ENCODE peak calls at places on chromosomes 13 and 19, in eight cellular contexts. One of them, this sample, is unnamed.

GRCh38 chr13:34179481-34179880 is 361.5 kb downstream of the RFC3 start:
- DNase-seq in thoracic aorta: no peak
- DNase-seq in A673: no peak
- DNase-seq in AG04449: no peak
- DNase-seq in breast epithelium: no peak
- DNase-seq in neuronal stem cell: no peak
- DNase-seq in cardiac muscle cell: no peak
- DNase-seq in upper lobe of right lung: no peak
- DNase-seq in this sample: no peak

GRCh38 chr13:51674276-51674675 is 90.0 kb downstream of the WDFY2 start:
- DNase-seq in thoracic aorta: no peak
- DNase-seq in A673: no peak
- DNase-seq in AG04449: no peak
- DNase-seq in breast epithelium: peak; percentile 90
- DNase-seq in neuronal stem cell: no peak
- DNase-seq in cardiac muscle cell: no peak
- DNase-seq in upper lobe of right lung: peak; percentile 85
- DNase-seq in this sample: no peak

GRCh38 chr19:27972291-27973040 is 1240.5 kb downstream of the UQCRFS1 start:
- DNase-seq in thoracic aorta: no peak
- DNase-seq in A673: peak; percentile 10
- DNase-seq in AG04449: no peak
- DNase-seq in breast epithelium: no peak
- DNase-seq in neuronal stem cell: no peak
- DNase-seq in cardiac muscle cell: peak; percentile 38
- DNase-seq in upper lobe of right lung: no peak
- DNase-seq in this sample: no peak

GRCh38 chr13:103663996-103664395 is 597.8 kb upstream of the SLC10A2 start:
- DNase-seq in thoracic aorta: no peak
- DNase-seq in A673: no peak
- DNase-seq in AG04449: no peak
- DNase-seq in breast epithelium: peak; percentile 37
- DNase-seq in neuronal stem cell: no peak
- DNase-seq in cardiac muscle cell: no peak
- DNase-seq in upper lobe of right lung: no peak
- DNase-seq in this sample: no peak

GRCh38 chr19:33390908-33391630 is 17.6 kb downstream of the CEBPG start:
- DNase-seq in thoracic aorta: no peak
- DNase-seq in A673: no peak
- DNase-seq in AG04449: no peak
- DNase-seq in breast epithelium: no peak
- DNase-seq in neuronal stem cell: no peak
- DNase-seq in cardiac muscle cell: no peak
- DNase-seq in upper lobe of right lung: no peak
- DNase-seq in this sample: no peak

GRCh38 chr19:51422053-51422448 is 4.6 kb upstream of the SIGLEC10 start:
- DNase-seq in thoracic aorta: no peak
- DNase-seq in A673: peak; percentile 85
- DNase-seq in AG04449: no peak
- DNase-seq in breast epithelium: peak; percentile 26
- DNase-seq in neuronal stem cell: peak; percentile 88
- DNase-seq in cardiac muscle cell: peak; percentile 78
- DNase-seq in upper lobe of right lung: peak; percentile 94
- DNase-seq in this sample: peak; percentile 94

GRCh38 chr13:85509512-85509911 is 289.7 kb downstream of the SLITRK6 start:
- DNase-seq in thoracic aorta: no peak
- DNase-seq in A673: no peak
- DNase-seq in AG04449: no peak
- DNase-seq in breast epithelium: no peak
- DNase-seq in neuronal stem cell: no peak
- DNase-seq in cardiac muscle cell: no peak
- DNase-seq in upper lobe of right lung: no peak
- DNase-seq in this sample: no peak

GRCh38 chr13:79913141-79913827 is 427.6 kb downstream of the SPRY2 start:
- DNase-seq in thoracic aorta: no peak
- DNase-seq in A673: no peak
- DNase-seq in AG04449: no peak
- DNase-seq in breast epithelium: no peak
- DNase-seq in neuronal stem cell: no peak
- DNase-seq in cardiac muscle cell: no peak
- DNase-seq in upper lobe of right lung: no peak
- DNase-seq in this sample: no peak

GRCh38 chr19:50890422-50891252 is 17.4 kb downstream of the KLK2 start:
- DNase-seq in thoracic aorta: no peak
- DNase-seq in A673: no peak
- DNase-seq in AG04449: peak; percentile 14
- DNase-seq in breast epithelium: no peak
- DNase-seq in neuronal stem cell: no peak
- DNase-seq in cardiac muscle cell: peak; percentile 13
- DNase-seq in upper lobe of right lung: no peak
- DNase-seq in this sample: no peak

GRCh38 chr19:45670670-45671453 is 2.8 kb downstream of the GIPR start:
- DNase-seq in thoracic aorta: no peak
- DNase-seq in A673: peak; percentile 88
- DNase-seq in AG04449: no peak
- DNase-seq in breast epithelium: peak; percentile 84
- DNase-seq in neuronal stem cell: peak; percentile 76
- DNase-seq in cardiac muscle cell: peak; percentile 89
- DNase-seq in upper lobe of right lung: peak; percentile 93
- DNase-seq in this sample: peak; percentile 85

GRCh38 chr13:21218351-21219043 is 42.0 kb downstream of the MRPL57 start:
- DNase-seq in thoracic aorta: no peak
- DNase-seq in A673: no peak
- DNase-seq in AG04449: no peak
- DNase-seq in breast epithelium: no peak
- DNase-seq in neuronal stem cell: no peak
- DNase-seq in cardiac muscle cell: no peak
- DNase-seq in upper lobe of right lung: no peak
- DNase-seq in this sample: no peak

GRCh38 chr13:74047925-74048324 is 86.3 kb downstream of the KLF12 start:
- DNase-seq in thoracic aorta: no peak
- DNase-seq in A673: no peak
- DNase-seq in AG04449: no peak
- DNase-seq in breast epithelium: no peak
- DNase-seq in neuronal stem cell: no peak
- DNase-seq in cardiac muscle cell: no peak
- DNase-seq in upper lobe of right lung: no peak
- DNase-seq in this sample: no peak

GRCh38 chr19:5054551-5055456 is 85.9 kb downstream of the KDM4B start:
- DNase-seq in thoracic aorta: no peak
- DNase-seq in A673: no peak
- DNase-seq in AG04449: no peak
- DNase-seq in breast epithelium: no peak
- DNase-seq in neuronal stem cell: no peak
- DNase-seq in cardiac muscle cell: no peak
- DNase-seq in upper lobe of right lung: no peak
- DNase-seq in this sample: peak; percentile 88

GRCh38 chr19:46076951-46077814 is 36.4 kb upstream of the IGFL4 start:
- DNase-seq in thoracic aorta: no peak
- DNase-seq in A673: peak; percentile 94
- DNase-seq in AG04449: peak; percentile 9
- DNase-seq in breast epithelium: peak; percentile 47
- DNase-seq in neuronal stem cell: peak; percentile 88
- DNase-seq in cardiac muscle cell: peak; percentile 88
- DNase-seq in upper lobe of right lung: no peak
- DNase-seq in this sample: no peak

GRCh38 chr19:7288977-7289376 is 5.2 kb downstream of the INSR start:
- DNase-seq in thoracic aorta: no peak
- DNase-seq in A673: no peak
- DNase-seq in AG04449: no peak
- DNase-seq in breast epithelium: no peak
- DNase-seq in neuronal stem cell: no peak
- DNase-seq in cardiac muscle cell: no peak
- DNase-seq in upper lobe of right lung: no peak
- DNase-seq in this sample: no peak
- H3K4me3 ChIP-seq in thoracic aorta: peak overlapping the region; percentile 19
- H3K4me3 ChIP-seq in A673: no peak overlapping the region
- H3K4me3 ChIP-seq in AG04449: no peak overlapping the region
- H3K4me3 ChIP-seq in breast epithelium: no peak overlapping the region
- H3K4me3 ChIP-seq in neuronal stem cell: no peak overlapping the region
- H3K4me3 ChIP-seq in cardiac muscle cell: no peak overlapping the region
- H3K4me3 ChIP-seq in upper lobe of right lung: no peak overlapping the region
- H3K4me3 ChIP-seq in this sample: no peak overlapping the region

DNA sequence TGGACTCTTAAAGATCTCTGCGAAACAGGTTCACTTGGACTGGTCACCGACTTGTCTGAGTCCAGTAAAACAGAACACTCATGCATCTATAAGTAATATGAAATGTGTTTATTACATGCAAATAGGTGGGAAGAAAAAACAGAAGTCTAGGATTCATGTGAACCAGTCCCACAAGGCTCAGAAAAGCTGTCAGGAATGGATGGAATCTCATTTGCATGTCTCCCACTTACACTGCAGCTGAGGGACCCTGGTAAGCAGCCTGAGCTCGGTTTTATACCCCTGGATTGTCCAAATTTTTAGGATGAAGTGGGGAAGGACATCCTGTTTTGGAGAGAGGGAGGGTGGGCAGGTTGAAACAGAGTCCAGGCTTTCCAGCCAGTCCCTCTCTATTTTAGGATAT is 1545.1 kb upstream of the PCDH20 start:
- DNase-seq in thoracic aorta: no peak
- DNase-seq in A673: no peak
- DNase-seq in AG04449: no peak
- DNase-seq in breast epithelium: no peak
- DNase-seq in neuronal stem cell: peak; percentile 15
- DNase-seq in cardiac muscle cell: no peak
- DNase-seq in upper lobe of right lung: no peak
- DNase-seq in this sample: no peak
- H3K4me3 ChIP-seq in thoracic aorta: no peak overlapping the region
- H3K4me3 ChIP-seq in A673: no peak overlapping the region
- H3K4me3 ChIP-seq in AG04449: no peak overlapping the region
- H3K4me3 ChIP-seq in breast epithelium: no peak overlapping the region
- H3K4me3 ChIP-seq in neuronal stem cell: no peak overlapping the region
- H3K4me3 ChIP-seq in cardiac muscle cell: no peak overlapping the region
- H3K4me3 ChIP-seq in upper lobe of right lung: no peak overlapping the region
- H3K4me3 ChIP-seq in this sample: no peak overlapping the region

DNA sequence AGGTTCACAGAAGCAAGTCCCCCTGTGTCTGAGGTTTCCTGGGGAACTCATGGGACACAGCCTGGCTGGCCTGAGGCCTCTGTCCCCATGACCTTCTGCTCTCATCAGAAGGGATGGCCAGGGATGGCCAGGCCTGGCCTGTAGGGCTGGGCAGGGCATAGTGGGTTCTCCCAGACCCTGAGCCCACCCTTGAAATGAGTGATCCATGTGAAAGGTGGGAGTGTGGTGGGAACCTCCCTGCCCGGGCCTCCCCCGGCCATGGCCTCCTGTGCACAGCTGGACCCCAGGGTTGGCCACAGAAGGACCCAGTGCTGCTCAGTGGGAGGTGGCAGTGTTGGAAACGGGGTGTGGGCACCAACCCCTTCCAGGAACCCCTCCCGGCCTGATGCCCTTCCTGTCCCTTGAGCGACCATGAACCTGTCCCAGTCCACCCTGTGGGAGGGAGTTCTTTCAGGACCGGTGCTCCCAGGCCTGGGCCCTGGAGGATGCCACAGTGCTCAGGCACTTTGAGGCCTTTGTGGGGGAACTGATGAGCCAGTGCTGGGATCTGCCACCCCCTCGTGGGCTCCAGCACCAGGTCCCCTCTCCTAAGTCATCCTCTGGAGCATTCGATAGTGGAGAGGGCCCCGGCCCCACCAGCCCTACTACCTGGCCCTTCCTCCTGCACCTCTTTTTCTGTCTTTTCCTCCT is 15.5 kb upstream of the ZNF14 start:
- DNase-seq in thoracic aorta: no peak
- DNase-seq in A673: no peak
- DNase-seq in AG04449: no peak
- DNase-seq in breast epithelium: no peak
- DNase-seq in neuronal stem cell: no peak
- DNase-seq in cardiac muscle cell: no peak
- DNase-seq in upper lobe of right lung: no peak
- DNase-seq in this sample: no peak
- H3K4me3 ChIP-seq in thoracic aorta: no peak overlapping the region
- H3K4me3 ChIP-seq in A673: no peak overlapping the region
- H3K4me3 ChIP-seq in AG04449: no peak overlapping the region
- H3K4me3 ChIP-seq in breast epithelium: no peak overlapping the region
- H3K4me3 ChIP-seq in neuronal stem cell: no peak overlapping the region
- H3K4me3 ChIP-seq in cardiac muscle cell: no peak overlapping the region
- H3K4me3 ChIP-seq in upper lobe of right lung: no peak overlapping the region
- H3K4me3 ChIP-seq in this sample: no peak overlapping the region

GRCh38 chr19:57105976-57106610 is 13.7 kb upstream of the USP29 start:
- DNase-seq in thoracic aorta: no peak
- DNase-seq in A673: no peak
- DNase-seq in AG04449: no peak
- DNase-seq in breast epithelium: no peak
- DNase-seq in neuronal stem cell: no peak
- DNase-seq in cardiac muscle cell: no peak
- DNase-seq in upper lobe of right lung: no peak
- DNase-seq in this sample: no peak
- H3K4me3 ChIP-seq in thoracic aorta: no peak overlapping the region
- H3K4me3 ChIP-seq in A673: no peak overlapping the region
- H3K4me3 ChIP-seq in AG04449: no peak overlapping the region
- H3K4me3 ChIP-seq in breast epithelium: no peak overlapping the region
- H3K4me3 ChIP-seq in neuronal stem cell: peak overlapping the region; percentile 74
- H3K4me3 ChIP-seq in cardiac muscle cell: no peak overlapping the region
- H3K4me3 ChIP-seq in upper lobe of right lung: no peak overlapping the region
- H3K4me3 ChIP-seq in this sample: no peak overlapping the region

GRCh38 chr19:40147338-40147692 is 43.9 kb upstream of the MAP3K10 start:
- DNase-seq in thoracic aorta: no peak
- DNase-seq in A673: no peak
- DNase-seq in AG04449: no peak
- DNase-seq in breast epithelium: no peak
- DNase-seq in neuronal stem cell: no peak
- DNase-seq in cardiac muscle cell: no peak
- DNase-seq in upper lobe of right lung: no peak
- DNase-seq in this sample: no peak

GRCh38 chr19:40144151-40144550 is 47.1 kb upstream of the MAP3K10 start:
- DNase-seq in thoracic aorta: no peak
- DNase-seq in A673: peak; percentile 65
- DNase-seq in AG04449: no peak
- DNase-seq in breast epithelium: no peak
- DNase-seq in neuronal stem cell: no peak
- DNase-seq in cardiac muscle cell: no peak
- DNase-seq in upper lobe of right lung: no peak
- DNase-seq in this sample: no peak

GRCh38 chr19:40150170-40150569 is 41.1 kb upstream of the MAP3K10 start:
- DNase-seq in thoracic aorta: no peak
- DNase-seq in A673: no peak
- DNase-seq in AG04449: no peak
- DNase-seq in breast epithelium: no peak
- DNase-seq in neuronal stem cell: no peak
- DNase-seq in cardiac muscle cell: peak; percentile 57
- DNase-seq in upper lobe of right lung: no peak
- DNase-seq in this sample: no peak

GRCh38 chr19:40144947-40145748 is 46.1 kb upstream of the MAP3K10 start:
- DNase-seq in thoracic aorta: no peak
- DNase-seq in A673: peak; percentile 83
- DNase-seq in AG04449: no peak
- DNase-seq in breast epithelium: no peak
- DNase-seq in neuronal stem cell: no peak
- DNase-seq in cardiac muscle cell: no peak
- DNase-seq in upper lobe of right lung: no peak
- DNase-seq in this sample: no peak

GRCh38 chr19:40147693-40148347 is 43.4 kb upstream of the MAP3K10 start:
- DNase-seq in thoracic aorta: no peak
- DNase-seq in A673: peak; percentile 95
- DNase-seq in AG04449: peak; percentile 28
- DNase-seq in breast epithelium: no peak
- DNase-seq in neuronal stem cell: no peak
- DNase-seq in cardiac muscle cell: peak; percentile 76
- DNase-seq in upper lobe of right lung: no peak
- DNase-seq in this sample: no peak
- H3K4me3 ChIP-seq in thoracic aorta: peak overlapping the region; percentile 58
- H3K4me3 ChIP-seq in A673: peak overlapping the region; percentile 55
- H3K4me3 ChIP-seq in AG04449: peak overlapping the region; percentile 33
- H3K4me3 ChIP-seq in breast epithelium: peak overlapping the region; percentile 36
- H3K4me3 ChIP-seq in neuronal stem cell: no peak overlapping the region
- H3K4me3 ChIP-seq in cardiac muscle cell: no peak overlapping the region
- H3K4me3 ChIP-seq in upper lobe of right lung: no peak overlapping the region
- H3K4me3 ChIP-seq in this sample: no peak overlapping the region